ENCODE peak calls at places on chromosomes 5 and 9, in nine cellular contexts. T is HepG2, C is heart right ventricle, S is HFFc6, N is astrocyte, D is GM10248, W is IMR-90, O is heart left ventricle, Q is fibroblast of lung. L is an unnamed sample.

GRCh38 chr9:99377790-99378775 is 156.0 kb downstream of the SEC61B start:
- DNase-seq in C (no peak), W (peak), T (peak), O (no peak), Q (peak), S (peak), D (no peak), N (peak), L (no peak)

GRCh38 chr5:19902316-19902934 is 85.6 kb downstream of the CDH18 start:
- DNase-seq in N (no peak), Q (peak), D (no peak), C (no peak), O (no peak), T (no peak), S (no peak), W (no peak), L (no peak)

GRCh38 chr5:73912755-73913365 is 286.9 kb downstream of the ARHGEF28 start:
- DNase-seq in O (no peak), Q (peak), W (peak), S (no peak), C (no peak), D (peak), N (peak), T (no peak), L (peak)

GRCh38 chr9:107983191-107983603 is 493.6 kb upstream of the KLF4 start:
- DNase-seq in S (peak), C (no peak), O (no peak), W (peak), N (peak), T (no peak), D (no peak), Q (peak), L (no peak)

GRCh38 chr9:79598562-79599345 is 27.0 kb downstream of the TLE4 start:
- DNase-seq in C (no peak), W (no peak), D (no peak), O (no peak), S (no peak), Q (no peak), N (no peak), T (no peak), L (no peak)

GRCh38 chr5:124210106-124210918 is 536.1 kb downstream of the ZNF608 start:
- DNase-seq in W (no peak), O (no peak), D (no peak), T (no peak), S (no peak), Q (no peak), C (no peak), N (no peak), L (no peak)

GRCh38 chr9:124553738-124554137 is 46.5 kb upstream of the NR5A1 start:
- DNase-seq in T (no peak), W (peak), O (no peak), Q (peak), C (no peak), S (peak), D (no peak), N (peak), L (no peak)

GRCh38 chr5:81313686-81314085 is 12.3 kb downstream of the ZCCHC9 start:
- DNase-seq in N (peak), O (no peak), T (no peak), C (no peak), S (no peak), D (no peak), Q (peak), W (peak), L (no peak)

GRCh38 chr9:21080793-21081192 is 3.1 kb upstream of the IFNB1 start:
- DNase-seq in S (no peak), N (no peak), O (no peak), W (no peak), T (no peak), C (no peak), Q (no peak), D (no peak), L (no peak)

GRCh38 chr9:113520109-113520642 is 56.6 kb downstream of the RGS3 start:
- DNase-seq in S (no peak), W (peak), Q (peak), T (no peak), O (no peak), N (peak), D (peak), C (no peak), L (peak)

GRCh38 chr9:101465330-101465915 is 29.8 kb upstream of the ALDOB start:
- DNase-seq in C (no peak), S (peak), W (peak), T (peak), O (peak), Q (peak), D (no peak), N (peak), L (no peak)

GRCh38 chr5:150562832-150563231 is 54.9 kb downstream of the NDST1 start:
- DNase-seq in N (peak), O (no peak), C (no peak), T (peak), W (peak), Q (peak), S (peak), D (no peak), L (no peak)

GRCh38 chr5:38360323-38361061 is 102.1 kb downstream of the EGFLAM start:
- DNase-seq in W (no peak), N (no peak), Q (no peak), T (no peak), D (no peak), O (no peak), S (no peak), C (no peak), L (no peak)

GRCh38 chr9:75892168-75892901 is 1.9 kb downstream of the PCSK5 start:
- DNase-seq in W (no peak), Q (peak), N (no peak), S (no peak), D (no peak), T (no peak), O (peak), C (peak), L (peak)

GRCh38 chr9:113616716-113617496 is 153.4 kb downstream of the RGS3 start:
- DNase-seq in D (no peak), T (no peak), N (no peak), W (no peak), S (no peak), O (no peak), Q (no peak), C (no peak), L (no peak)

GRCh38 chr5:16737620-16738364 is 121.0 kb upstream of the RETREG1 start:
- DNase-seq in O (no peak), N (no peak), W (no peak), D (no peak), Q (no peak), T (peak), S (no peak), C (no peak), L (no peak)

GRCh38 chr9:75953218-75953617 is 62.7 kb downstream of the PCSK5 start:
- DNase-seq in D (no peak), S (no peak), W (no peak), C (no peak), T (peak), N (no peak), O (no peak), Q (no peak), L (no peak)

GRCh38 chr9:70868661-70869652 is 252.5 kb downstream of the TRPM3 start:
- DNase-seq in S (no peak), W (no peak), N (peak), Q (peak), O (peak), D (no peak), T (no peak), C (no peak), L (no peak)

GRCh38 chr5:67996596-67996995 is 219.0 kb upstream of the PIK3R1 start:
- DNase-seq in D (no peak), S (no peak), Q (peak), W (no peak), O (no peak), C (no peak), N (peak), T (no peak), L (no peak)

GRCh38 chr5:123611407-123611709 is 99.4 kb downstream of the CSNK1G3 start:
- DNase-seq in S (no peak), C (no peak), W (no peak), T (no peak), Q (no peak), N (no peak), O (no peak), D (no peak), L (no peak)

GRCh38 chr5:73946926-73947455 is 321.0 kb downstream of the ARHGEF28 start:
- DNase-seq in D (no peak), T (no peak), Q (no peak), C (no peak), N (no peak), O (no peak), W (no peak), S (no peak), L (no peak)

GRCh38 chr9:128998462-128998861 is 29.7 kb downstream of the SH3GLB2 start:
- DNase-seq in C (no peak), D (no peak), W (no peak), S (no peak), O (no peak), N (no peak), Q (no peak), T (no peak), L (no peak)

GRCh38 chr5:93274291-93274690 is 306.7 kb downstream of the NR2F1-AS1 start:
- DNase-seq in N (peak), Q (peak), W (peak), O (no peak), D (no peak), C (no peak), T (no peak), S (peak), L (no peak)

GRCh38 chr5:160197341-160198147 is 31.8 kb upstream of the FABP6 start:
- DNase-seq in W (peak), S (no peak), D (no peak), C (peak), O (peak), T (no peak), Q (peak), N (no peak), L (no peak)

GRCh38 chr9:131524578-131525315 is 6.3 kb downstream of the UCK1 start:
- DNase-seq in D (no peak), C (no peak), W (peak), O (no peak), S (peak), N (no peak), Q (peak), T (no peak), L (peak)

GRCh38 chr9:127751269-127752054 is 16.4 kb upstream of the TOR2A start:
- DNase-seq in T (no peak), C (no peak), N (no peak), W (no peak), D (no peak), S (no peak), Q (no peak), O (no peak), L (no peak)

DNA sequence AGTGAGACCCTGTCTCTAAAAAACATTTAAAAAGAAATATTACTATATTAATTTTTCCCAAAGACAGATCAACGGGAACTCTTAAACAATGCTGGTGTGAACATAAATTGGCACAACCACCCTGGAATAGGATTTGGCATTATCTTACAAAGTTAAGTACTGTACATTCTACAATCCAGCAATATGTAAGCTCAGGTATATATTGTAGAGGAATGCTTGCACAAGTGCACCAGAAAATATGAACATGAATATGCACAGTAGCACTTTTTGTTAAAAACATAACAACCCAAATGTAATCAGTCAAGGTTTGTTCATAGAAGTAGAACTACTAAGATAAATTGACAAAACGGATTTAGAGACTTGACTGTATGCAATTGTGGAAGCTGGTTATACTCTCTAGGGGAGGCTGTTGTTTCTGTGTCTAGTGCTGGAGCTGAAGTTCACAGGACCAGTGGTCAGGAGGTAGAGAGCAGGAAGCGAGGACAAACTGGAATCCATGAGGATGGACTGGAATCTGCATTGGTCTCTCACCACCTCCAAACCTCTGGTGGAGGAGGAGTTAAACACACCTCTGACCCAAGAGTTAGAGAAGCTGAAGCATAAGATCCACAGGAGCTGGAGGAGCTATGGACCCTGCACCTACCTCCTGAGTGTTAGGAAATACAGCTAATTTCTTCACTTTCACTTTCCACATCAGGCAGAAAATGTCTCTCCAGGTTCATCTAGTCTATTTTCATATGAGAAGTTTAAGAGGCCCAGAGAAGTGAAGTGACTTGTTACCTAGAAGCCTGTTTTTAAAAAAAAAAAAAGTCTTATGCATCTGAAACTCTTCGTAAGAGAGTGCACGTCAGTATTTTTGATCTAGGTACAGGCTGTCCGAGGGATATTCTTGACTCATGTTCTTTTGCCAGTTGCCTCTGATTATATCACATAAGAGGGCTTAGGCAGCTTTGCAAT is 20.3 kb upstream of the RIC1 start:
- DNase-seq in Q (no peak), S (no peak), W (no peak), C (no peak), N (no peak), T (peak), O (no peak), D (no peak), L (no peak)
- TF ChIP-seq CTCF in Q (no peak), S (no peak), W (no peak), C (no peak), N (no peak), T (peak), O (peak), D (peak), L (no peak)

GRCh38 chr5:142769793-142770649 is at the start of gene ARHGAP26:
- DNase-seq in N (peak), D (peak), W (peak), Q (peak), S (peak), T (peak), C (peak), O (peak), L (peak)
- TF ChIP-seq CTCF in N (no peak), D (peak), W (peak), Q (peak), S (no peak), T (peak), C (no peak), O (peak), L (peak)

GRCh38 chr5:180811012-180811622 is 8.5 kb upstream of the MGAT1 start:
- DNase-seq in O (no peak), N (no peak), Q (no peak), S (no peak), W (no peak), D (no peak), C (no peak), T (no peak), L (no peak)
- TF ChIP-seq CTCF in O (no peak), N (no peak), Q (no peak), S (no peak), W (no peak), D (no peak), C (no peak), T (no peak), L (no peak)

GRCh38 chr9:133726401-133727276 is 11.5 kb downstream of the SARDH start:
- DNase-seq in N (peak), D (peak), O (peak), C (peak), S (peak), W (peak), T (peak), Q (peak), L (peak)
- TF ChIP-seq CTCF in N (peak), D (peak), O (peak), C (peak), S (peak), W (peak), T (peak), Q (peak), L (peak)

GRCh38 chr5:149495673-149496072 is 55.6 kb downstream of the CSNK1A1 start:
- DNase-seq in D (no peak), W (no peak), S (no peak), N (no peak), O (no peak), T (no peak), Q (no peak), C (no peak), L (no peak)

GRCh38 chr5:149492781-149493180 is 58.5 kb downstream of the CSNK1A1 start:
- DNase-seq in W (no peak), S (no peak), C (no peak), D (no peak), O (no peak), T (no peak), N (no peak), Q (no peak), L (no peak)

GRCh38 chr5:149496166-149496565 is 55.1 kb downstream of the CSNK1A1 start:
- DNase-seq in O (no peak), T (no peak), C (no peak), W (no peak), N (peak), S (no peak), Q (peak), D (no peak), L (no peak)

GRCh38 chr5:149490599-149491187 is 60.5 kb downstream of the CSNK1A1 start:
- DNase-seq in Q (no peak), N (no peak), O (no peak), C (no peak), D (no peak), T (no peak), S (no peak), W (no peak), L (no peak)

DNA sequence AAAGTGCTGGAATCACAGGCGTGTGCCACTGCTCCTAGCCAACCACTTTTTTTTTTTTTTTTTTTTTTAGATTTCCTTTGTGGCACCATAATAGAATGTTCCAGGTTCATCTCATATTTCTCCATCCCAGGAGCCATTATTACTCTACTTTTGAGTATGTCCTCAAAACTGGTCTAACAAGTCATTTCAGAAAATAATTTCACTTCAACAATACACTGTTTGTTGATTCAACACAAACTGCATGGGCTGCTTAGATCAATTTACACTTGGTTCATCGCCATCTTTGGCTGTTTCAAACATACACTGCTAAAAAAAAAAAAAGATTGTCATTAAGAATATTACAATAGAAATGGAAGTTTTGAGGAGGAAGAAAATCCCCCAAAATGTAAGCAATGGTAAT is 57.9 kb downstream of the CSNK1A1 start:
- DNase-seq in C (no peak), W (no peak), N (no peak), D (no peak), T (no peak), Q (no peak), S (no peak), O (no peak), L (no peak)
- TF ChIP-seq CTCF in C (no peak), W (no peak), N (no peak), D (no peak), T (no peak), Q (no peak), S (no peak), O (no peak), L (no peak)

GRCh38 chr9:136625101-136626065 is 37.3 kb upstream of the EGFL7 start:
- DNase-seq in O (peak), N (peak), T (peak), D (no peak), W (peak), C (peak), S (peak), Q (peak), L (no peak)
- TF ChIP-seq CTCF in O (peak), N (no peak), T (peak), D (peak), W (peak), C (peak), S (peak), Q (peak), L (no peak)

GRCh38 chr9:134438204-134438788 is 112.0 kb downstream of the RXRA start:
- DNase-seq in S (no peak), W (no peak), C (no peak), D (no peak), N (no peak), T (peak), Q (no peak), O (no peak), L (no peak)
- TF ChIP-seq CTCF in S (no peak), W (no peak), C (no peak), D (no peak), N (no peak), T (peak), Q (no peak), O (no peak), L (no peak)

GRCh38 chr9:4879098-4879497 is 86.4 kb downstream of the RCL1 start:
- DNase-seq in W (no peak), S (no peak), C (no peak), Q (no peak), N (no peak), D (no peak), T (no peak), O (no peak), L (no peak)
- TF ChIP-seq CTCF in W (no peak), S (no peak), C (no peak), Q (no peak), N (no peak), D (no peak), T (no peak), O (no peak), L (no peak)

DNA sequence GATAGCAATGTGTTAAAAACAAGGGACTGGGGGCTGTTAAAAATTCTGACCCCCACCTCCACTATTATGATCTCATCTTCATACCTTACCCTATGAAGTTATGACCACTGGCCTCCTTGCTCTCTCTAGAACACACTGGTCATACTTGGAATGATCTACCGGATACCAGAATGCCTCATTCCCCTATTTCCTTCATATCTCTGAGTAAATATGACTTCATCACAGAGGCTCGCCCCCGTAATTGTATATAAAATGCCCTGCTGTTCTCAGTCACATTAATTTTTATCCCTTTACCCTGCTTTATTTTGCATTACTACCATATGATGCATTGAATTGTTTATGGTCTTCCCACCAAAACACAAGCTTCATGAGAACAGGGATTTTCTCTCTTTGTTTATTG is 29.2 kb downstream of the IZUMO3 start:
- DNase-seq in N (no peak), D (no peak), C (no peak), S (no peak), T (no peak), O (no peak), Q (no peak), W (no peak), L (no peak)
- TF ChIP-seq CTCF in N (no peak), D (no peak), C (no peak), S (no peak), T (no peak), O (no peak), Q (no peak), W (no peak), L (no peak)

DNA sequence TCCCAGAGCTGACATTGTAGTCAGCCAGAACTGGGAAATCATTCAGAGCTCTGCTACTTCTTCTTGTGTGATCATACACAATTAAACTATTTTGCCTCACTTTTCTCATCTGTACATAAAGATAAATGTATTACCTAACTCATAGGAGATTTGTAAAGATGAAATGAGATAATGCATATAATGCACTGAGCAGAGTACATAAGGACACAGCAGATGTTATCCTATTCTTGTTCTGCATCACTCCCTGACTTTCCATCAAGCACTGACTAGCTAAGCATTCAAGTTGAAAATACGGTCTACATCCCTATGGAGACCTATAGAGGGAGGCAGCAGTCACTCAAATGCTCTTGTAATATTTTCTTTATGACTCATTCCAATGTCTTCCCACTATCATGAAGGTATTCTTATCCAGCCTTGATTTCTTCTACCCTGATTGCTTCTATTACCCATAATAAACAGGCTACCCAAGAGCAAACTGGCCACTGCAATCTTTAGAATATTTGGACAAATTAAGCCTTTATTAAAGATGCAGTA is 16.3 kb upstream of the PRR16 start:
- DNase-seq in N (peak), O (no peak), Q (peak), D (no peak), W (peak), S (no peak), C (no peak), T (no peak), L (no peak)
- TF ChIP-seq CTCF in N (peak), O (no peak), Q (no peak), D (no peak), W (no peak), S (peak), C (no peak), T (no peak), L (no peak)